ENCODE peak calls at places on chromosomes 1 and 21, in five cellular contexts. One of them, this sample, is unnamed.

GRCh38 chr1:52676249-52676903 is 21.8 kb downstream of the COA7 start:
- DNase-seq in H9: no peak
- DNase-seq in fibroblast of pulmonary artery: no peak
- DNase-seq in right lobe of liver: peak; percentile 51
- DNase-seq in lung: no peak
- DNase-seq in this sample: no peak

GRCh38 chr1:222372221-222372620 is 175.7 kb downstream of the HHIPL2 start:
- DNase-seq in H9: no peak
- DNase-seq in fibroblast of pulmonary artery: no peak
- DNase-seq in right lobe of liver: no peak
- DNase-seq in lung: no peak
- DNase-seq in this sample: no peak

GRCh38 chr1:165222580-165222979 is 133.9 kb downstream of the LMX1A start:
- DNase-seq in H9: no peak
- DNase-seq in fibroblast of pulmonary artery: no peak
- DNase-seq in right lobe of liver: no peak
- DNase-seq in lung: no peak
- DNase-seq in this sample: no peak

GRCh38 chr1:36109041-36109679 is 15.9 kb downstream of the COL8A2 start:
- DNase-seq in H9: no peak
- DNase-seq in fibroblast of pulmonary artery: peak; percentile 67
- DNase-seq in right lobe of liver: no peak
- DNase-seq in lung: no peak
- DNase-seq in this sample: no peak

GRCh38 chr1:66576645-66577044 is 42.7 kb downstream of the SGIP1 start:
- DNase-seq in H9: no peak
- DNase-seq in fibroblast of pulmonary artery: peak; percentile 33
- DNase-seq in right lobe of liver: no peak
- DNase-seq in lung: no peak
- DNase-seq in this sample: no peak

GRCh38 chr1:100352267-100353072 is at the start of gene CDC14A:
- DNase-seq in H9: peak; percentile 99
- DNase-seq in fibroblast of pulmonary artery: peak; percentile 96
- DNase-seq in right lobe of liver: peak; percentile 92
- DNase-seq in lung: peak; percentile 93
- DNase-seq in this sample: peak; percentile 94

GRCh38 chr1:218496561-218496960 is 151.4 kb downstream of the TGFB2 start:
- DNase-seq in H9: no peak
- DNase-seq in fibroblast of pulmonary artery: peak; percentile 98
- DNase-seq in right lobe of liver: no peak
- DNase-seq in lung: no peak
- DNase-seq in this sample: no peak

GRCh38 chr1:18828224-18828623 is 31.2 kb downstream of the TAS1R2 start:
- DNase-seq in H9: no peak
- DNase-seq in fibroblast of pulmonary artery: no peak
- DNase-seq in right lobe of liver: no peak
- DNase-seq in lung: no peak
- DNase-seq in this sample: no peak

GRCh38 chr1:204601979-204602653 is 83.4 kb downstream of the LRRN2 start:
- DNase-seq in H9: no peak
- DNase-seq in fibroblast of pulmonary artery: no peak
- DNase-seq in right lobe of liver: no peak
- DNase-seq in lung: no peak
- DNase-seq in this sample: no peak

GRCh38 chr1:240797050-240797449 is 185.1 kb upstream of the GREM2 start:
- DNase-seq in H9: no peak
- DNase-seq in fibroblast of pulmonary artery: no peak
- DNase-seq in right lobe of liver: no peak
- DNase-seq in lung: no peak
- DNase-seq in this sample: no peak

GRCh38 chr1:228139931-228140723 is at the start of gene GUK1:
- DNase-seq in H9: peak; percentile 100
- DNase-seq in fibroblast of pulmonary artery: peak; percentile 100
- DNase-seq in right lobe of liver: peak; percentile 100
- DNase-seq in lung: peak; percentile 100
- DNase-seq in this sample: peak; percentile 100

GRCh38 chr1:172487550-172487949 is 43.7 kb upstream of the PIGC start:
- DNase-seq in H9: no peak
- DNase-seq in fibroblast of pulmonary artery: no peak
- DNase-seq in right lobe of liver: no peak
- DNase-seq in lung: no peak
- DNase-seq in this sample: no peak

DNA sequence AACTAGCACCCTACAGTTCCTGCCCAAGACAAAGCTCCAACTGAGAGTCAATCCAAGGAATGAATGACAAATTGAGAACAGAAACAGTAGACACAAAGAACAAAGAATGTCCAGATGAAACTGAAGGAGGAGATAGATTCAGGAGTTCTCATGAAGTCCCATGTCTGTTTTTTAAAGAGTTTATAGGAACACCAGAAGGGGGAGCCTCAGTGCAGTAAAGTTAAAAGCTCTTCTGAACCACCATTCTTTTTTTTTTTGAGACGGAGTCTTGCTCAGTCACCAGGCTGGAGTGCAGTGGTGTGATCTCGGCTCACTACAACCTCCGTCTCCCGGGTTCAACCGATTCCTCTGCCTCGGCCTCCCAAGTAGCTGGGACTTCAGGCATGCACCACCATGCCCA is 323.6 kb downstream of the MRPL39 start:
- DNase-seq in H9: peak; percentile 35
- DNase-seq in fibroblast of pulmonary artery: peak; percentile 70
- DNase-seq in right lobe of liver: no peak
- DNase-seq in lung: no peak
- DNase-seq in this sample: no peak
- TF ChIP-seq CTCF in H9: peak; percentile 70
- TF ChIP-seq CTCF in fibroblast of pulmonary artery: peak; percentile 55
- TF ChIP-seq CTCF in right lobe of liver: peak; percentile 30
- TF ChIP-seq CTCF in lung: no peak
- TF ChIP-seq CTCF in this sample: no peak

GRCh38 chr1:106961671-106962070 is 94.8 kb upstream of the PRMT6 start:
- DNase-seq in H9: no peak
- DNase-seq in fibroblast of pulmonary artery: no peak
- DNase-seq in right lobe of liver: no peak
- DNase-seq in lung: no peak
- DNase-seq in this sample: no peak

GRCh38 chr1:106954830-106955229 is 101.6 kb upstream of the PRMT6 start:
- DNase-seq in H9: no peak
- DNase-seq in fibroblast of pulmonary artery: no peak
- DNase-seq in right lobe of liver: no peak
- DNase-seq in lung: no peak
- DNase-seq in this sample: no peak

GRCh38 chr1:106956721-106957120 is 99.8 kb upstream of the PRMT6 start:
- DNase-seq in H9: no peak
- DNase-seq in fibroblast of pulmonary artery: no peak
- DNase-seq in right lobe of liver: no peak
- DNase-seq in lung: no peak
- DNase-seq in this sample: no peak

GRCh38 chr1:106960412-106960811 is 96.1 kb upstream of the PRMT6 start:
- DNase-seq in H9: no peak
- DNase-seq in fibroblast of pulmonary artery: no peak
- DNase-seq in right lobe of liver: no peak
- DNase-seq in lung: no peak
- DNase-seq in this sample: no peak

DNA sequence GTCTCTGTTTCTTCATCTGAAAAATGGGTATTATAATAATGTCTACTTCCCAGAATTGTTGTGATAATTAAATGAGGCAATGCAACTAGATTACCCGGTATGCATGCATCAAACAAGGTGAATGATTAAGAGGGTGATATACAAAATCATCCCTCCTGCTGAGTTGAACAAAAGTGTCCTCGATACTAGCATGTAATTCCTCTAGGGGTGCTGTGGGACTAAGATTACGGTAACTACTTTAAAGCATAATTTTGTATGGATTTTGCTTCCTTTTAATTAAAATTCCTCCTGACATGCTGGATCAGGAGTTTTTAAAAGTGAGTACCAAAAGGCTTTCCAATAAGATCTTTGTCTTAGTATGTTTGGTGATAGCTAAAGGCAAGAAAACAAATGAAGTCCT is 98.7 kb upstream of the PRMT6 start:
- DNase-seq in H9: no peak
- DNase-seq in fibroblast of pulmonary artery: no peak
- DNase-seq in right lobe of liver: no peak
- DNase-seq in lung: no peak
- DNase-seq in this sample: no peak
- TF ChIP-seq CTCF in H9: peak; percentile 42
- TF ChIP-seq CTCF in fibroblast of pulmonary artery: no peak
- TF ChIP-seq CTCF in right lobe of liver: no peak
- TF ChIP-seq CTCF in lung: no peak
- TF ChIP-seq CTCF in this sample: no peak

DNA sequence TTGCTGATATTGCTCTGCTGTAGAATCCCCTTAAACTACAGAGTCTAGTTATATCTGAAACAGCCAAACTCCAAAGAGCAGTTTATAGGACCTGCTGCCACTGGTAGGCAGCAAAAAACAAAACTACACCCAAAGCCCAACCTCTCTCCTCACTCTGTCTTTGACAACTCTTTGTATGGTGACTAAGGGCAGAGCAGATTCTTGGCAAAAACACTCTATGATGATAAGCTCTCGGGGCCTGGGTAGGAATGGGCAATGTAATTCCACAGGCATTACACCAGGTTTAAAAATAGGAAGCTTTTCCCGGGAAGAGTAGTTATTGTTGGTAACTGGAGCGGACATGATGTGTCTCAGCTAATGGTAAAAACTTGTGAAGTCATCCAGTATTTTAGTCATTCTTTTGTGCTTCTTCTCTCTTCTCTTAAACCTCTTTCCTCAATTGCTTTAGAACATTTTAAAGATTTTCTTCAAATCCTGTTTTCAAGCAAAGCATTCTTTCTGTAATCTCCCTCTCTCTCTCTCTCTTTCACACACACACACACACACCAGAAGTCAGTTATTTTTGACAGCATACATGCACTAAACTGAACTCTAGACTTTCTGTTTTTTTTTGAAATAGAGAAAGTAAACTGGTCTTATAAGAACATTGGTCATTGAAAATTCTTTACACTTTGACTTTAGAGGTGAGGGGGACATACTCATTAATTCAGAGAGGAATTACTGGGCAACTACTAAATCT is 193.5 kb downstream of the PAPPA2 start:
- DNase-seq in H9: no peak
- DNase-seq in fibroblast of pulmonary artery: peak; percentile 76
- DNase-seq in right lobe of liver: no peak
- DNase-seq in lung: no peak
- DNase-seq in this sample: no peak
- TF ChIP-seq CTCF in H9: no peak
- TF ChIP-seq CTCF in fibroblast of pulmonary artery: no peak
- TF ChIP-seq CTCF in right lobe of liver: no peak
- TF ChIP-seq CTCF in lung: no peak
- TF ChIP-seq CTCF in this sample: no peak

DNA sequence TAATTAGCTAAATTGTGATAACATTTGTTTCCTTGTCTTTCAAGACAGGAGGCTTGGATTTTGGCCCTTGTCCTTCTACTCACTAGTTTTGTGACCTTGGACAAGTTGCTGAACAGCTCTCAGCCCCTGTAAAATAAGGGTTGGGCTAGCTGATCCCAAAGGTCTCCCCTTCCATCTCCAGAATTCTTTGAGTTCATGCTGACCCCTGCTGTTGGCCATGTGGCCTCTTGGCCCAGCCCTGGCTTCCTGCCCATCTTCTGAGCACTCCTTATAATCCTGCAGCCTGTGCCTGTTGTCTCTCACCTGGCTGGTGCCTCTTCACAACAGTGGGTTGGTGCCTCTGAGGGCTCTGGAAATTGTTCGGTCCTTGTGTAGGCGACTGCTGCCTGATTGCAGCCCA is 10.1 kb downstream of the PTGFRN start:
- DNase-seq in H9: no peak
- DNase-seq in fibroblast of pulmonary artery: no peak
- DNase-seq in right lobe of liver: no peak
- DNase-seq in lung: no peak
- DNase-seq in this sample: no peak
- TF ChIP-seq CTCF in H9: no peak
- TF ChIP-seq CTCF in fibroblast of pulmonary artery: no peak
- TF ChIP-seq CTCF in right lobe of liver: no peak
- TF ChIP-seq CTCF in lung: no peak
- TF ChIP-seq CTCF in this sample: no peak

GRCh38 chr1:244290386-244290785 is 161.3 kb downstream of the ADSS2 start:
- DNase-seq in H9: no peak
- DNase-seq in fibroblast of pulmonary artery: no peak
- DNase-seq in right lobe of liver: no peak
- DNase-seq in lung: no peak
- DNase-seq in this sample: no peak
- TF ChIP-seq CTCF in H9: no peak
- TF ChIP-seq CTCF in fibroblast of pulmonary artery: no peak
- TF ChIP-seq CTCF in right lobe of liver: no peak
- TF ChIP-seq CTCF in lung: no peak
- TF ChIP-seq CTCF in this sample: no peak

GRCh38 chr1:116716391-116716790 is 37.8 kb upstream of the CD2 start:
- DNase-seq in H9: no peak
- DNase-seq in fibroblast of pulmonary artery: no peak
- DNase-seq in right lobe of liver: no peak
- DNase-seq in lung: no peak
- DNase-seq in this sample: no peak

GRCh38 chr1:116717318-116717717 is 36.9 kb upstream of the CD2 start:
- DNase-seq in H9: no peak
- DNase-seq in fibroblast of pulmonary artery: no peak
- DNase-seq in right lobe of liver: no peak
- DNase-seq in lung: no peak
- DNase-seq in this sample: no peak

GRCh38 chr1:116721608-116722007 is 32.6 kb upstream of the CD2 start:
- DNase-seq in H9: no peak
- DNase-seq in fibroblast of pulmonary artery: no peak
- DNase-seq in right lobe of liver: no peak
- DNase-seq in lung: no peak
- DNase-seq in this sample: no peak

GRCh38 chr1:116722016-116722838 is 32.0 kb upstream of the CD2 start:
- DNase-seq in H9: no peak
- DNase-seq in fibroblast of pulmonary artery: no peak
- DNase-seq in right lobe of liver: no peak
- DNase-seq in lung: no peak
- DNase-seq in this sample: no peak

GRCh38 chr1:116720406-116721071 is 33.7 kb upstream of the CD2 start:
- DNase-seq in H9: no peak
- DNase-seq in fibroblast of pulmonary artery: no peak
- DNase-seq in right lobe of liver: no peak
- DNase-seq in lung: no peak
- DNase-seq in this sample: no peak
- TF ChIP-seq CTCF in H9: no peak
- TF ChIP-seq CTCF in fibroblast of pulmonary artery: no peak
- TF ChIP-seq CTCF in right lobe of liver: no peak
- TF ChIP-seq CTCF in lung: no peak
- TF ChIP-seq CTCF in this sample: no peak

DNA sequence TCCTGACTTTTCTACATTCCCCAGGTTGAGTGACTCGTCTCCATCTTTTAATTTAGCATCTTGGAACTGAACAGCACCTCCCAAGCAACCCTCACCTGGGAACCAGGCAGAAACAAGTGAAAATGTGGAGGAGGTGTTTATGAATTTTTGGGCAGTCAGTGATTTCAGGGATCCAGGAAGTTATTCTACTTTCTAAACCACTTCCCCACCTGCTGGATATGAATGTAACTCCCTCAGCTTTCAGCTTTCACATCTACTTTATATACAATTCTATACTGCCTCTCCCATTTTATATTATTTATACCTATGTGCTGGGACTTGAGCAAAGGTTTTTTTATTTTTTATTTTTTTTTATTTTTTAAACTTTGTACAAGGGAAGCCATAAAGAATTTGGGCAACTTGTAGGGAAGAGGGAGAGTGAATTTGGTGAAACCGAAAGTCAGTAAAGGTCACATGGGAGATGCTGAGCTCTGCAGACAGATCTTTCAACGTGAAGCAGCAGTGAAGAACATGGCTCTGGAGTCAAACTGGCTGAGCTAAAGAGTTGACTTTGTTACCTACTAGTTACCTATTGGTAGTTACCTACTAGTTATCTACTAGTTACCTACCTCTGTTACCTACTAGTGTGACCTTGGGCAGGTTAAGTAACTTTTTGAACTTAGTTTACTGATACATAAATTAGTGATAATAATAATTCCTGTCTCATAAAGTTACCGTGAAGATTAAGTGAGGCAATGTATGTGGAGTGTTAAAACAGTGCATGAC is 45.5 kb downstream of the DDR2 start:
- DNase-seq in H9: no peak
- DNase-seq in fibroblast of pulmonary artery: no peak
- DNase-seq in right lobe of liver: no peak
- DNase-seq in lung: no peak
- DNase-seq in this sample: no peak
- TF ChIP-seq CTCF in H9: peak; percentile 8
- TF ChIP-seq CTCF in fibroblast of pulmonary artery: no peak
- TF ChIP-seq CTCF in right lobe of liver: no peak
- TF ChIP-seq CTCF in lung: no peak
- TF ChIP-seq CTCF in this sample: no peak